ENCODE peak calls at places on chromosomes 5 and 9, in seven cellular contexts. One of them, this sample, is unnamed.

GRCh38 chr5:154138701-154139100 is 51.8 kb upstream of the GALNT10 start:
- DNase-seq in NAMALWA: no peak
- DNase-seq in T-cell: no peak
- DNase-seq in small intestine: no peak
- DNase-seq in Kasumi-1: no peak
- DNase-seq in activated T-cell treated with anti-CD3 and anti-CD28 coated beads, Interleukin-2, amount 50 U/mL, for 48 hours: no peak
- DNase-seq in stimulated activated CD4-positive, alpha-beta T cell treated with anti-CD3 and anti-CD28 coated beads, Interleukin-2, amount 100 ng/mL, for 48 hours: no peak
- DNase-seq in this sample: no peak

GRCh38 chr9:35835216-35835604 is 6.2 kb downstream of the TMEM8B start:
- DNase-seq in NAMALWA: peak
- DNase-seq in T-cell: no peak
- DNase-seq in small intestine: peak
- DNase-seq in Kasumi-1: no peak
- DNase-seq in activated T-cell treated with anti-CD3 and anti-CD28 coated beads, Interleukin-2, amount 50 U/mL, for 48 hours: no peak
- DNase-seq in stimulated activated CD4-positive, alpha-beta T cell treated with anti-CD3 and anti-CD28 coated beads, Interleukin-2, amount 100 ng/mL, for 48 hours: no peak
- DNase-seq in this sample: no peak

GRCh38 chr5:45372629-45373028 is 323.6 kb downstream of the HCN1 start:
- DNase-seq in NAMALWA: no peak
- DNase-seq in T-cell: no peak
- DNase-seq in small intestine: no peak
- DNase-seq in Kasumi-1: no peak
- DNase-seq in activated T-cell treated with anti-CD3 and anti-CD28 coated beads, Interleukin-2, amount 50 U/mL, for 48 hours: no peak
- DNase-seq in stimulated activated CD4-positive, alpha-beta T cell treated with anti-CD3 and anti-CD28 coated beads, Interleukin-2, amount 100 ng/mL, for 48 hours: no peak
- DNase-seq in this sample: no peak

GRCh38 chr5:150159741-150160179 is 4.1 kb upstream of the PDGFRB start:
- DNase-seq in NAMALWA: peak
- DNase-seq in T-cell: no peak
- DNase-seq in small intestine: no peak
- DNase-seq in Kasumi-1: peak
- DNase-seq in activated T-cell treated with anti-CD3 and anti-CD28 coated beads, Interleukin-2, amount 50 U/mL, for 48 hours: no peak
- DNase-seq in stimulated activated CD4-positive, alpha-beta T cell treated with anti-CD3 and anti-CD28 coated beads, Interleukin-2, amount 100 ng/mL, for 48 hours: no peak
- DNase-seq in this sample: no peak

GRCh38 chr9:76658510-76659231 is 105.6 kb upstream of the PCA3 start:
- DNase-seq in NAMALWA: peak
- DNase-seq in T-cell: no peak
- DNase-seq in small intestine: peak
- DNase-seq in Kasumi-1: peak
- DNase-seq in activated T-cell treated with anti-CD3 and anti-CD28 coated beads, Interleukin-2, amount 50 U/mL, for 48 hours: no peak
- DNase-seq in stimulated activated CD4-positive, alpha-beta T cell treated with anti-CD3 and anti-CD28 coated beads, Interleukin-2, amount 100 ng/mL, for 48 hours: no peak
- DNase-seq in this sample: peak

GRCh38 chr5:76402251-76402879 is 720 bp upstream of the IQGAP2 start:
- DNase-seq in NAMALWA: peak
- DNase-seq in T-cell: peak
- DNase-seq in small intestine: peak
- DNase-seq in Kasumi-1: peak
- DNase-seq in activated T-cell treated with anti-CD3 and anti-CD28 coated beads, Interleukin-2, amount 50 U/mL, for 48 hours: peak
- DNase-seq in stimulated activated CD4-positive, alpha-beta T cell treated with anti-CD3 and anti-CD28 coated beads, Interleukin-2, amount 100 ng/mL, for 48 hours: peak
- DNase-seq in this sample: peak

GRCh38 chr9:132169672-132170392 is 8.0 kb downstream of the NTNG2 start:
- DNase-seq in NAMALWA: peak
- DNase-seq in T-cell: peak
- DNase-seq in small intestine: peak
- DNase-seq in Kasumi-1: peak
- DNase-seq in activated T-cell treated with anti-CD3 and anti-CD28 coated beads, Interleukin-2, amount 50 U/mL, for 48 hours: peak
- DNase-seq in stimulated activated CD4-positive, alpha-beta T cell treated with anti-CD3 and anti-CD28 coated beads, Interleukin-2, amount 100 ng/mL, for 48 hours: peak
- DNase-seq in this sample: peak

GRCh38 chr5:138926688-138927448 is 51.7 kb upstream of the LRRTM2 start:
- DNase-seq in NAMALWA: no peak
- DNase-seq in T-cell: no peak
- DNase-seq in small intestine: peak
- DNase-seq in Kasumi-1: no peak
- DNase-seq in activated T-cell treated with anti-CD3 and anti-CD28 coated beads, Interleukin-2, amount 50 U/mL, for 48 hours: no peak
- DNase-seq in stimulated activated CD4-positive, alpha-beta T cell treated with anti-CD3 and anti-CD28 coated beads, Interleukin-2, amount 100 ng/mL, for 48 hours: no peak
- DNase-seq in this sample: no peak

GRCh38 chr9:77871483-77871882 is 160.1 kb downstream of the GNAQ start:
- DNase-seq in NAMALWA: no peak
- DNase-seq in T-cell: no peak
- DNase-seq in small intestine: no peak
- DNase-seq in Kasumi-1: no peak
- DNase-seq in activated T-cell treated with anti-CD3 and anti-CD28 coated beads, Interleukin-2, amount 50 U/mL, for 48 hours: no peak
- DNase-seq in stimulated activated CD4-positive, alpha-beta T cell treated with anti-CD3 and anti-CD28 coated beads, Interleukin-2, amount 100 ng/mL, for 48 hours: no peak
- DNase-seq in this sample: no peak

GRCh38 chr9:115850548-115851304 is 302.9 kb upstream of the PAPPA start:
- DNase-seq in NAMALWA: no peak
- DNase-seq in T-cell: no peak
- DNase-seq in small intestine: no peak
- DNase-seq in Kasumi-1: no peak
- DNase-seq in activated T-cell treated with anti-CD3 and anti-CD28 coated beads, Interleukin-2, amount 50 U/mL, for 48 hours: no peak
- DNase-seq in stimulated activated CD4-positive, alpha-beta T cell treated with anti-CD3 and anti-CD28 coated beads, Interleukin-2, amount 100 ng/mL, for 48 hours: no peak
- DNase-seq in this sample: no peak

GRCh38 chr5:122190156-122190555 is 60.8 kb downstream of the ZNF474 start:
- DNase-seq in NAMALWA: no peak
- DNase-seq in T-cell: no peak
- DNase-seq in small intestine: no peak
- DNase-seq in Kasumi-1: no peak
- DNase-seq in activated T-cell treated with anti-CD3 and anti-CD28 coated beads, Interleukin-2, amount 50 U/mL, for 48 hours: no peak
- DNase-seq in stimulated activated CD4-positive, alpha-beta T cell treated with anti-CD3 and anti-CD28 coated beads, Interleukin-2, amount 100 ng/mL, for 48 hours: no peak
- DNase-seq in this sample: no peak

GRCh38 chr9:88041447-88041846 is 67.1 kb upstream of the CDK20 start:
- DNase-seq in NAMALWA: peak
- DNase-seq in T-cell: no peak
- DNase-seq in small intestine: peak
- DNase-seq in Kasumi-1: peak
- DNase-seq in activated T-cell treated with anti-CD3 and anti-CD28 coated beads, Interleukin-2, amount 50 U/mL, for 48 hours: no peak
- DNase-seq in stimulated activated CD4-positive, alpha-beta T cell treated with anti-CD3 and anti-CD28 coated beads, Interleukin-2, amount 100 ng/mL, for 48 hours: no peak
- DNase-seq in this sample: no peak

GRCh38 chr5:173720341-173721258 is 104.2 kb upstream of the BOD1 start:
- DNase-seq in NAMALWA: no peak
- DNase-seq in T-cell: no peak
- DNase-seq in small intestine: no peak
- DNase-seq in Kasumi-1: no peak
- DNase-seq in activated T-cell treated with anti-CD3 and anti-CD28 coated beads, Interleukin-2, amount 50 U/mL, for 48 hours: no peak
- DNase-seq in stimulated activated CD4-positive, alpha-beta T cell treated with anti-CD3 and anti-CD28 coated beads, Interleukin-2, amount 100 ng/mL, for 48 hours: no peak
- DNase-seq in this sample: no peak

GRCh38 chr9:69885931-69886330 is 65.3 kb downstream of the CFAP95 start:
- DNase-seq in NAMALWA: no peak
- DNase-seq in T-cell: no peak
- DNase-seq in small intestine: no peak
- DNase-seq in Kasumi-1: no peak
- DNase-seq in activated T-cell treated with anti-CD3 and anti-CD28 coated beads, Interleukin-2, amount 50 U/mL, for 48 hours: no peak
- DNase-seq in stimulated activated CD4-positive, alpha-beta T cell treated with anti-CD3 and anti-CD28 coated beads, Interleukin-2, amount 100 ng/mL, for 48 hours: no peak
- DNase-seq in this sample: no peak

This sample was measured in KG1.